ENCODE peak calls at places on chromosomes 5 and 9, in nine cellular contexts. One of them, this sample, is unnamed.
A peak's percentile ranks its signal among the peaks of the same experiment; 100 is the strongest.

GRCh38 chr5:175809531-175810121 is 61.8 kb upstream of the CPLX2 start:
- DNase-seq in CD4-positive, alpha-beta memory T cell: no peak
- DNase-seq in psoas muscle: no peak
- DNase-seq in left lung: no peak
- DNase-seq in CD8-positive, alpha-beta T cell: no peak
- DNase-seq in left ventricle myocardium inferior: no peak
- DNase-seq in IMR-90: peak; percentile 86
- DNase-seq in colonic mucosa: no peak
- DNase-seq in pancreas: no peak
- DNase-seq in this sample: no peak

GRCh38 chr5:2748841-2749513 is 2.5 kb downstream of the IRX2 start:
- DNase-seq in pancreas: no peak
- DNase-seq in left lung: peak; percentile 80
- DNase-seq in psoas muscle: no peak
- DNase-seq in colonic mucosa: no peak
- DNase-seq in CD4-positive, alpha-beta memory T cell: no peak
- DNase-seq in IMR-90: no peak
- DNase-seq in CD8-positive, alpha-beta T cell: no peak
- DNase-seq in left ventricle myocardium inferior: no peak
- DNase-seq in this sample: no peak

GRCh38 chr5:17282283-17283120 is 65.1 kb downstream of the BASP1 start:
- DNase-seq in colonic mucosa: no peak
- DNase-seq in psoas muscle: no peak
- DNase-seq in pancreas: no peak
- DNase-seq in CD4-positive, alpha-beta memory T cell: no peak
- DNase-seq in CD8-positive, alpha-beta T cell: no peak
- DNase-seq in IMR-90: no peak
- DNase-seq in left ventricle myocardium inferior: no peak
- DNase-seq in left lung: no peak
- DNase-seq in this sample: no peak

GRCh38 chr9:2621678-2622360 is at the start of gene VLDLR:
- DNase-seq in psoas muscle: peak; percentile 72
- DNase-seq in pancreas: peak; percentile 71
- DNase-seq in IMR-90: peak; percentile 17
- DNase-seq in left lung: peak; percentile 84
- DNase-seq in CD8-positive, alpha-beta T cell: no peak
- DNase-seq in CD4-positive, alpha-beta memory T cell: no peak
- DNase-seq in left ventricle myocardium inferior: peak; percentile 68
- DNase-seq in colonic mucosa: peak; percentile 64
- DNase-seq in this sample: no peak

GRCh38 chr5:155915626-155916025 is 411.3 kb upstream of the SGCD start:
- DNase-seq in IMR-90: no peak
- DNase-seq in left ventricle myocardium inferior: no peak
- DNase-seq in pancreas: no peak
- DNase-seq in psoas muscle: no peak
- DNase-seq in left lung: no peak
- DNase-seq in colonic mucosa: no peak
- DNase-seq in CD8-positive, alpha-beta T cell: no peak
- DNase-seq in CD4-positive, alpha-beta memory T cell: no peak
- DNase-seq in this sample: no peak

GRCh38 chr5:121053055-121053985 is 589.2 kb downstream of the PRR16 start:
- DNase-seq in colonic mucosa: no peak
- DNase-seq in IMR-90: no peak
- DNase-seq in CD4-positive, alpha-beta memory T cell: no peak
- DNase-seq in left ventricle myocardium inferior: no peak
- DNase-seq in psoas muscle: no peak
- DNase-seq in left lung: no peak
- DNase-seq in pancreas: no peak
- DNase-seq in CD8-positive, alpha-beta T cell: no peak
- DNase-seq in this sample: no peak

GRCh38 chr9:96486351-96487029 is 36.5 kb downstream of the HABP4 start:
- DNase-seq in CD4-positive, alpha-beta memory T cell: no peak
- DNase-seq in IMR-90: peak; percentile 82
- DNase-seq in colonic mucosa: peak; percentile 23
- DNase-seq in left lung: no peak
- DNase-seq in left ventricle myocardium inferior: peak; percentile 79
- DNase-seq in pancreas: peak; percentile 40
- DNase-seq in CD8-positive, alpha-beta T cell: no peak
- DNase-seq in psoas muscle: peak; percentile 79
- DNase-seq in this sample: no peak

GRCh38 chr5:121251954-121252353 is 599.7 kb upstream of the FTMT start:
- DNase-seq in pancreas: no peak
- DNase-seq in IMR-90: peak; percentile 23
- DNase-seq in colonic mucosa: no peak
- DNase-seq in psoas muscle: no peak
- DNase-seq in left lung: no peak
- DNase-seq in CD8-positive, alpha-beta T cell: no peak
- DNase-seq in left ventricle myocardium inferior: no peak
- DNase-seq in CD4-positive, alpha-beta memory T cell: no peak
- DNase-seq in this sample: no peak

GRCh38 chr5:120151181-120151580 is 312.9 kb upstream of the PRR16 start:
- DNase-seq in colonic mucosa: no peak
- DNase-seq in left ventricle myocardium inferior: no peak
- DNase-seq in psoas muscle: no peak
- DNase-seq in CD8-positive, alpha-beta T cell: no peak
- DNase-seq in left lung: no peak
- DNase-seq in pancreas: no peak
- DNase-seq in IMR-90: peak; percentile 8
- DNase-seq in CD4-positive, alpha-beta memory T cell: no peak
- DNase-seq in this sample: no peak

GRCh38 chr5:35819656-35820055 is 37.0 kb upstream of the IL7R start:
- DNase-seq in pancreas: no peak
- DNase-seq in left ventricle myocardium inferior: no peak
- DNase-seq in colonic mucosa: no peak
- DNase-seq in CD4-positive, alpha-beta memory T cell: no peak
- DNase-seq in IMR-90: no peak
- DNase-seq in CD8-positive, alpha-beta T cell: no peak
- DNase-seq in left lung: no peak
- DNase-seq in psoas muscle: no peak
- DNase-seq in this sample: no peak

GRCh38 chr9:131260751-131261452 is 15.4 kb downstream of the FAM78A start:
- DNase-seq in psoas muscle: no peak
- DNase-seq in left lung: peak; percentile 71
- DNase-seq in left ventricle myocardium inferior: no peak
- DNase-seq in colonic mucosa: no peak
- DNase-seq in CD4-positive, alpha-beta memory T cell: peak; percentile 30
- DNase-seq in IMR-90: no peak
- DNase-seq in pancreas: no peak
- DNase-seq in CD8-positive, alpha-beta T cell: peak; percentile 16
- DNase-seq in this sample: no peak

GRCh38 chr5:124538931-124539330 is 207.5 kb downstream of the ZNF608 start:
- DNase-seq in pancreas: no peak
- DNase-seq in left ventricle myocardium inferior: no peak
- DNase-seq in colonic mucosa: no peak
- DNase-seq in CD8-positive, alpha-beta T cell: no peak
- DNase-seq in IMR-90: no peak
- DNase-seq in CD4-positive, alpha-beta memory T cell: no peak
- DNase-seq in psoas muscle: no peak
- DNase-seq in left lung: no peak
- DNase-seq in this sample: no peak

GRCh38 chr5:124537136-124537919 is 209.1 kb downstream of the ZNF608 start:
- DNase-seq in left ventricle myocardium inferior: no peak
- DNase-seq in IMR-90: no peak
- DNase-seq in psoas muscle: no peak
- DNase-seq in left lung: no peak
- DNase-seq in CD4-positive, alpha-beta memory T cell: no peak
- DNase-seq in CD8-positive, alpha-beta T cell: no peak
- DNase-seq in colonic mucosa: no peak
- DNase-seq in pancreas: no peak
- DNase-seq in this sample: no peak

GRCh38 chr5:124530916-124531315 is 215.5 kb downstream of the ZNF608 start:
- DNase-seq in pancreas: no peak
- DNase-seq in CD8-positive, alpha-beta T cell: no peak
- DNase-seq in left ventricle myocardium inferior: no peak
- DNase-seq in colonic mucosa: no peak
- DNase-seq in CD4-positive, alpha-beta memory T cell: no peak
- DNase-seq in left lung: no peak
- DNase-seq in IMR-90: no peak
- DNase-seq in psoas muscle: no peak
- DNase-seq in this sample: no peak

GRCh38 chr5:124538196-124538595 is 208.2 kb downstream of the ZNF608 start:
- DNase-seq in IMR-90: no peak
- DNase-seq in left lung: no peak
- DNase-seq in CD4-positive, alpha-beta memory T cell: no peak
- DNase-seq in CD8-positive, alpha-beta T cell: no peak
- DNase-seq in left ventricle myocardium inferior: no peak
- DNase-seq in colonic mucosa: no peak
- DNase-seq in psoas muscle: no peak
- DNase-seq in pancreas: no peak
- DNase-seq in this sample: no peak

GRCh38 chr5:124536333-124536732 is 210.1 kb downstream of the ZNF608 start:
- DNase-seq in psoas muscle: no peak
- DNase-seq in left ventricle myocardium inferior: no peak
- DNase-seq in IMR-90: no peak
- DNase-seq in CD4-positive, alpha-beta memory T cell: no peak
- DNase-seq in CD8-positive, alpha-beta T cell: no peak
- DNase-seq in left lung: no peak
- DNase-seq in colonic mucosa: no peak
- DNase-seq in pancreas: no peak
- DNase-seq in this sample: no peak
- H3K27ac ChIP-seq in psoas muscle: no peak overlapping the region
- H3K27ac ChIP-seq in left ventricle myocardium inferior: peak overlapping the region; percentile 62
- H3K27ac ChIP-seq in IMR-90: no peak overlapping the region
- H3K27ac ChIP-seq in CD4-positive, alpha-beta memory T cell: no peak overlapping the region
- H3K27ac ChIP-seq in CD8-positive, alpha-beta T cell: no peak overlapping the region
- H3K27ac ChIP-seq in left lung: no peak overlapping the region
- H3K27ac ChIP-seq in colonic mucosa: no peak overlapping the region
- H3K27ac ChIP-seq in pancreas: no peak overlapping the region
- H3K27ac ChIP-seq in this sample: no peak overlapping the region

DNA sequence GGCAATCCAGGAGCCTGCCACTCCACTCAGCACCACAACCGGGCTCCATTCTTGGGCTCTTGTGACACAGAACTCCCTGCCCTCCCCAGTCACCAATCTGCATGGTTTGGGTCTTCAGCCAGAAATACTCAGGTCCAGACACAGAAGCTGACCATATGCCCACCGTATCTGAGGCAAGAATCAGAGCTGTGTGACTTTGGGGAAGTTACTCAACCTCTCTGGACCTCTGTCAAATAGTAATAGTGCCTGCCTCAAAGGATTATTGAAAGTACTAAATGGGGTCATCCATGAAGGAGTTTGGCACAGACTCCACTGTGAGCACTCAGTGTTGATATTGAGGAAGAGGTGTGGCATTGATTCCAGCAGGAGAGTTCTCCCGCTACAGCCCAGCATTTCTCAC is 67.5 kb downstream of the PCDH1 start:
- DNase-seq in CD4-positive, alpha-beta memory T cell: no peak
- DNase-seq in psoas muscle: no peak
- DNase-seq in IMR-90: no peak
- DNase-seq in left ventricle myocardium inferior: no peak
- DNase-seq in CD8-positive, alpha-beta T cell: no peak
- DNase-seq in colonic mucosa: no peak
- DNase-seq in pancreas: no peak
- DNase-seq in left lung: no peak
- DNase-seq in this sample: no peak
- H3K4me3 ChIP-seq in CD4-positive, alpha-beta memory T cell: no peak overlapping the region
- H3K4me3 ChIP-seq in psoas muscle: no peak overlapping the region
- H3K4me3 ChIP-seq in IMR-90: no peak overlapping the region
- H3K4me3 ChIP-seq in left ventricle myocardium inferior: no peak overlapping the region
- H3K4me3 ChIP-seq in CD8-positive, alpha-beta T cell: no peak overlapping the region
- H3K4me3 ChIP-seq in colonic mucosa: no peak overlapping the region
- H3K4me3 ChIP-seq in pancreas: no peak overlapping the region
- H3K4me3 ChIP-seq in left lung: no peak overlapping the region
- H3K4me3 ChIP-seq in this sample: no peak overlapping the region

GRCh38 chr9:99004717-99005460 is 61.2 kb downstream of the COL15A1 start:
- DNase-seq in CD4-positive, alpha-beta memory T cell: no peak
- DNase-seq in colonic mucosa: peak; percentile 13
- DNase-seq in pancreas: no peak
- DNase-seq in psoas muscle: no peak
- DNase-seq in IMR-90: no peak
- DNase-seq in left lung: no peak
- DNase-seq in CD8-positive, alpha-beta T cell: no peak
- DNase-seq in left ventricle myocardium inferior: no peak
- DNase-seq in this sample: no peak

GRCh38 chr9:99011161-99011709 is 67.5 kb downstream of the COL15A1 start:
- DNase-seq in left lung: no peak
- DNase-seq in IMR-90: peak; percentile 48
- DNase-seq in colonic mucosa: no peak
- DNase-seq in CD4-positive, alpha-beta memory T cell: no peak
- DNase-seq in pancreas: no peak
- DNase-seq in CD8-positive, alpha-beta T cell: no peak
- DNase-seq in psoas muscle: no peak
- DNase-seq in left ventricle myocardium inferior: no peak
- DNase-seq in this sample: no peak

GRCh38 chr9:99006979-99007378 is 63.3 kb downstream of the COL15A1 start:
- DNase-seq in left ventricle myocardium inferior: no peak
- DNase-seq in left lung: no peak
- DNase-seq in pancreas: no peak
- DNase-seq in CD8-positive, alpha-beta T cell: no peak
- DNase-seq in IMR-90: no peak
- DNase-seq in colonic mucosa: no peak
- DNase-seq in CD4-positive, alpha-beta memory T cell: no peak
- DNase-seq in psoas muscle: no peak
- DNase-seq in this sample: no peak

GRCh38 chr9:99005651-99006050 is 61.9 kb downstream of the COL15A1 start:
- DNase-seq in CD8-positive, alpha-beta T cell: no peak
- DNase-seq in IMR-90: no peak
- DNase-seq in colonic mucosa: no peak
- DNase-seq in pancreas: no peak
- DNase-seq in left lung: no peak
- DNase-seq in left ventricle myocardium inferior: no peak
- DNase-seq in psoas muscle: no peak
- DNase-seq in CD4-positive, alpha-beta memory T cell: no peak
- DNase-seq in this sample: no peak

GRCh38 chr9:99008187-99008586 is 64.5 kb downstream of the COL15A1 start:
- DNase-seq in left lung: no peak
- DNase-seq in psoas muscle: no peak
- DNase-seq in CD8-positive, alpha-beta T cell: no peak
- DNase-seq in colonic mucosa: no peak
- DNase-seq in CD4-positive, alpha-beta memory T cell: no peak
- DNase-seq in pancreas: no peak
- DNase-seq in left ventricle myocardium inferior: no peak
- DNase-seq in IMR-90: no peak
- DNase-seq in this sample: no peak
- H3K9me3 ChIP-seq in left lung: no peaks in the 10 kb centered on the region
- H3K9me3 ChIP-seq in psoas muscle: no peaks in the 10 kb centered on the region
- H3K9me3 ChIP-seq in CD8-positive, alpha-beta T cell: no peaks in the 10 kb centered on the region
- H3K9me3 ChIP-seq in colonic mucosa: no peaks in the 10 kb centered on the region
- H3K9me3 ChIP-seq in CD4-positive, alpha-beta memory T cell: no peaks in the 10 kb centered on the region
- H3K9me3 ChIP-seq in pancreas: no peaks in the 10 kb centered on the region
- H3K9me3 ChIP-seq in left ventricle myocardium inferior: peaks cover 12% of the 10 kb centered on the region
- H3K9me3 ChIP-seq in IMR-90: peaks cover 7% of the 10 kb centered on the region
- H3K9me3 ChIP-seq in this sample: no peaks in the 10 kb centered on the region

DNA sequence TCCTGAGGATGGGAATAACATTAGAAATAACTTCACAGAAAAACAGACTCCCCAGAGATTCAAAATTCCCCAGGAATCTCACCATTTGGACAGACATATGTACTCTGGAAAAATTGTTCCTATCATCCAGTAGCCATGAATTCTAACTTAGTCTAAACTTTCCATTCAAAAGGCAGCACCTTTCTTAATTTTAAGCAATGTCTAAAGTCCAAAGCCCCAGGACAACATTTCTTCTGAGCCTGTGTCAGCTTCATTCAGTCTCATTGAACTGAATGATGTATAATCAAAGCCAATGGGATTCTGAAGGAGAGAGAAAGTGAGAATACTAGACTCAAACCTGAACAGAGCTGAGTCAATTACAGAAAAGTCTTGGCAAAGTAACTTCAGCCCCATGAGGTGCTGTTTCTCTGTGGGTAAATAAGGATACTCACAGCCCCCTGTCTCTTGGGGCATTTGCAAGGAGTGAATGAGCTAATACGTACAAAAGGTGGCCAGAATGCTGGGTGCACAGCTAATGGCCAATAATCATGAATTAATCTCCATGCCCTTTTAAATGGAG is 140.6 kb downstream of the SEMA5A start:
- DNase-seq in psoas muscle: no peak
- DNase-seq in left lung: no peak
- DNase-seq in CD8-positive, alpha-beta T cell: no peak
- DNase-seq in IMR-90: no peak
- DNase-seq in pancreas: no peak
- DNase-seq in colonic mucosa: no peak
- DNase-seq in CD4-positive, alpha-beta memory T cell: no peak
- DNase-seq in left ventricle myocardium inferior: no peak
- DNase-seq in this sample: no peak
- H3K27ac ChIP-seq in psoas muscle: no peak overlapping the region
- H3K27ac ChIP-seq in left lung: no peak overlapping the region
- H3K27ac ChIP-seq in CD8-positive, alpha-beta T cell: no peak overlapping the region
- H3K27ac ChIP-seq in IMR-90: no peak overlapping the region
- H3K27ac ChIP-seq in pancreas: peak overlapping the region; percentile 68
- H3K27ac ChIP-seq in colonic mucosa: no peak overlapping the region
- H3K27ac ChIP-seq in CD4-positive, alpha-beta memory T cell: no peak overlapping the region
- H3K27ac ChIP-seq in left ventricle myocardium inferior: no peak overlapping the region
- H3K27ac ChIP-seq in this sample: no peak overlapping the region

This sample was measured in CD8-positive, alpha-beta memory T cell.